ENCODE peak calls at places on chromosomes 16 and 17, in ten cellular contexts. L is stimulated activated naive B cell treated with anti-CD40 and anti-IgM and Interleukin-4, amounts not matched to agents 10 μg/mL and 1 μg/mL and 100 μg/mL, for 72 hours; W is H54; Y is NT2/D1; I is ELF-1; X is NCI-H1105; F is iris pigment epithelial cell; P is activated naive CD8-positive, alpha-beta T cell treated with anti-CD3 and anti-CD28 coated beads for 36 hours; D is activated T-helper 1 cell treated with anti-CD3 and anti-CD28 coated beads, Interleukin-12 subunit alpha, Interleukin-12 subunit beta, Interleukin-2, Interleukin-4 antibody, amounts not matched to agents 30 ng/mL and 10 ng/mL and 1 ng/mL, durations not matched to agents 14 hours and 24 hours and 36 hours; B is GDM1. T is an unnamed sample.

GRCh38 chr17:78392295-78392694 is 13.8 kb downstream of the PGS1 start:
- DNase-seq in L (no peak), W (no peak), Y (no peak), I (no peak), X (no peak), F (no peak), P (no peak), D (no peak), B (no peak), T (no peak)

GRCh38 chr17:17736205-17737183 is 55.2 kb downstream of the RAI1 start:
- DNase-seq in L (no peak), W (no peak), Y (no peak), I (no peak), X (no peak), F (no peak), P (no peak), D (no peak), B (no peak), T (no peak)

GRCh38 chr17:71824671-71825070 is 296.1 kb upstream of the SOX9 start:
- DNase-seq in L (no peak), W (no peak), Y (no peak), I (peak), X (no peak), F (no peak), P (no peak), D (no peak), B (no peak), T (no peak)

GRCh38 chr16:27824786-27825185 is 238.7 kb downstream of the GSG1L start:
- DNase-seq in L (no peak), W (no peak), Y (no peak), I (no peak), X (no peak), F (no peak), P (no peak), D (no peak), B (no peak), T (no peak)

GRCh38 chr17:14690704-14691103 is 389.8 kb downstream of the HS3ST3B1 start:
- DNase-seq in L (no peak), W (no peak), Y (no peak), I (no peak), X (no peak), F (no peak), P (no peak), D (no peak), B (no peak), T (no peak)

GRCh38 chr17:17141279-17141678 is 64.9 kb downstream of the PLD6 start:
- DNase-seq in L (no peak), W (no peak), Y (no peak), I (no peak), X (no peak), F (no peak), P (no peak), D (no peak), B (no peak), T (no peak)

GRCh38 chr16:17305694-17306093 is 165.1 kb downstream of the XYLT1 start:
- DNase-seq in L (peak), W (no peak), Y (no peak), I (no peak), X (no peak), F (no peak), P (peak), D (peak), B (no peak), T (no peak)

GRCh38 chr17:78442648-78443128 is 64.2 kb downstream of the PGS1 start:
- DNase-seq in L (no peak), W (no peak), Y (no peak), I (no peak), X (no peak), F (peak), P (no peak), D (no peak), B (no peak), T (peak)

GRCh38 chr17:74442670-74443515 is 11.0 kb downstream of the GPRC5C start:
- DNase-seq in L (peak), W (no peak), Y (no peak), I (peak), X (peak), F (no peak), P (peak), D (no peak), B (peak), T (peak)

GRCh38 chr16:21647562-21648164 is 4.7 kb downstream of the IGSF6 start:
- DNase-seq in L (no peak), W (no peak), Y (no peak), I (no peak), X (no peak), F (no peak), P (no peak), D (no peak), B (no peak), T (no peak)

GRCh38 chr17:27861979-27862378 is 31.2 kb downstream of the LYRM9 start:
- DNase-seq in L (no peak), W (peak), Y (no peak), I (no peak), X (no peak), F (no peak), P (no peak), D (no peak), B (no peak), T (no peak)

GRCh38 chr17:61316633-61317032 is 83.0 kb upstream of the TBX2 start:
- DNase-seq in L (no peak), W (no peak), Y (no peak), I (no peak), X (no peak), F (no peak), P (no peak), D (no peak), B (no peak), T (no peak)

GRCh38 chr16:11819798-11820197 is 22.7 kb upstream of the ZC3H7A start:
- DNase-seq in L (no peak), W (no peak), Y (no peak), I (no peak), X (no peak), F (no peak), P (no peak), D (no peak), B (peak), T (no peak)

GRCh38 chr16:85321856-85322271 is 209.6 kb upstream of the CIBAR2 start:
- DNase-seq in L (no peak), W (peak), Y (no peak), I (no peak), X (no peak), F (peak), P (no peak), D (no peak), B (no peak), T (peak)

GRCh38 chr17:44754276-44754675 is 4.5 kb upstream of the ADAM11 start:
- DNase-seq in L (no peak), W (no peak), Y (no peak), I (no peak), X (no peak), F (no peak), P (no peak), D (no peak), B (no peak), T (no peak)

GRCh38 chr17:27973258-27974044 is 69.0 kb upstream of the NLK start:
- DNase-seq in L (no peak), W (no peak), Y (no peak), I (no peak), X (no peak), F (no peak), P (no peak), D (no peak), B (no peak), T (no peak)

GRCh38 chr16:20740007-20740883 is 1.4 kb downstream of the THUMPD1 start:
- DNase-seq in L (no peak), W (no peak), Y (no peak), I (no peak), X (no peak), F (peak), P (peak), D (no peak), B (no peak), T (no peak)

GRCh38 chr17:18235743-18236256 is 10.4 kb downstream of the LLGL1 start:
- DNase-seq in L (no peak), W (peak), Y (no peak), I (no peak), X (no peak), F (peak), P (peak), D (no peak), B (no peak), T (peak)

GRCh38 chr16:27403601-27403992 is 1.6 kb downstream of the IL21R start:
- DNase-seq in L (no peak), W (no peak), Y (no peak), I (no peak), X (no peak), F (no peak), P (no peak), D (no peak), B (no peak), T (no peak)

T was measured in ascending aorta.